ENCODE peak calls at places on chromosomes 13 and 19, in nine cellular contexts. L, H, O, R, G, X, S, B and N are unnamed samples.
A peak's percentile ranks its signal among the peaks of the same experiment; 100 is the strongest.

GRCh38 chr19:28864024-28864503 is 348.9 kb downstream of the UQCRFS1 start:
- DNase-seq in L (no peak), H (no peak), O (no peak), R (no peak), G (no peak), X (no peak), S (no peak), B (no peak), N (no peak)

GRCh38 chr13:80469841-80470378 is 129.0 kb upstream of the SPRY2 start:
- DNase-seq in L (peak; percentile 100), H (no peak), O (no peak), R (no peak), G (no peak), X (peak; percentile 73), S (peak; percentile 31), B (peak; percentile 21), N (no peak)

GRCh38 chr19:42023121-42023942 is 29.3 kb upstream of the ATP1A3 start:
- DNase-seq in L (peak; percentile 9), H (peak; percentile 55), O (peak; percentile 78), R (peak; percentile 14), G (no peak), X (no peak), S (peak; percentile 8), B (no peak), N (peak; percentile 18)

GRCh38 chr19:36049080-36049698 is 4.9 kb downstream of the THAP8 start:
- DNase-seq in L (no peak), H (no peak), O (no peak), R (no peak), G (no peak), X (no peak), S (no peak), B (no peak), N (no peak)

GRCh38 chr13:18992791-18993190 is 188.8 kb downstream of the TUBA3C start:
- DNase-seq in L (no peak), H (no peak), O (no peak), R (no peak), G (no peak), X (no peak), S (no peak), B (no peak), N (no peak)

GRCh38 chr13:45500492-45501174 is 35.9 kb downstream of the COG3 start:
- DNase-seq in L (peak; percentile 94), H (no peak), O (no peak), R (no peak), G (no peak), X (peak; percentile 96), S (peak; percentile 96), B (no peak), N (peak; percentile 14)

GRCh38 chr13:73610799-73611592 is 523.2 kb downstream of the KLF12 start:
- DNase-seq in L (no peak), H (no peak), O (no peak), R (no peak), G (no peak), X (peak; percentile 63), S (no peak), B (no peak), N (no peak)

GRCh38 chr13:106570354-106570822 is 2.5 kb upstream of the ARGLU1 start:
- DNase-seq in L (peak; percentile 51), H (peak; percentile 87), O (peak; percentile 95), R (peak; percentile 18), G (peak; percentile 73), X (peak; percentile 82), S (peak; percentile 61), B (peak; percentile 83), N (no peak)

GRCh38 chr13:109881961-109882558 is 95.7 kb upstream of the IRS2 start:
- DNase-seq in L (no peak), H (no peak), O (no peak), R (no peak), G (no peak), X (no peak), S (no peak), B (no peak), N (no peak)

GRCh38 chr13:109883181-109884180 is 97.1 kb upstream of the IRS2 start:
- DNase-seq in L (no peak), H (no peak), O (no peak), R (no peak), G (no peak), X (no peak), S (no peak), B (no peak), N (no peak)

GRCh38 chr13:109884462-109884861 is 98.1 kb upstream of the IRS2 start:
- DNase-seq in L (no peak), H (no peak), O (no peak), R (no peak), G (no peak), X (no peak), S (no peak), B (no peak), N (no peak)

GRCh38 chr13:109881347-109881725 is 95.0 kb upstream of the IRS2 start:
- DNase-seq in L (no peak), H (no peak), O (no peak), R (no peak), G (no peak), X (no peak), S (no peak), B (no peak), N (no peak)

DNA sequence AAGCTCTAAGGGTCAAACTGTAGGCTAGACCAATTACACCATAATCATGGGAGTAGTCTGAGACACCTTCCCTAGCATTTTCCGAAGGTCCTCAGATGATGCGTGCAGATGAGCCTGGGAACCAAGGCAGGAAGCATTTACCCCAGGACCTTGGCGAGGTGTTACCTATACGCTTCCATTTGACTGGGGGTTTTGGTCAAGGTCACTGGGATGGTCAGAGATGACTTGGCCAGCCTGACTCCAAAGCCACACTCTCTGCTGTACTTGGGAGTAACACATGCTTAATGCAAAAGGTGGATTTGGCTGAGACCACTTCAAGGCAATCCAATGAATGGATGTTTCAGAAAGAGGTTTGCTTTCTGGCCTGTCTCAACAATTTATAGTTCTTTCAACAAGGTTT is 98.9 kb upstream of the IRS2 start:
- DNase-seq in L (no peak), H (no peak), O (no peak), R (no peak), G (no peak), X (no peak), S (no peak), B (no peak), N (no peak)
- H3K4me3 ChIP-seq in L (no peak overlapping the region), H (no peak overlapping the region), O (no peak overlapping the region), R (no peak overlapping the region), G (no peak overlapping the region), X (no peak overlapping the region), S (no peak overlapping the region), B (no peak overlapping the region), N (no peak overlapping the region)

GRCh38 chr19:18271433-18271841 is 2.8 kb downstream of the IQCN start:
- DNase-seq in L (no peak), H (no peak), O (no peak), R (no peak), G (no peak), X (no peak), S (no peak), B (no peak), N (peak; percentile 15)

GRCh38 chr19:18278521-18279265 is 2.7 kb downstream of the JUND start:
- DNase-seq in L (no peak), H (no peak), O (peak; percentile 43), R (no peak), G (no peak), X (no peak), S (no peak), B (no peak), N (no peak)

GRCh38 chr19:18274303-18274775 is at the start of gene IQCN:
- DNase-seq in L (peak; percentile 44), H (no peak), O (peak; percentile 74), R (no peak), G (no peak), X (no peak), S (no peak), B (peak; percentile 69), N (peak; percentile 51)

GRCh38 chr19:18273566-18274302 is 518 bp downstream of the IQCN start:
- DNase-seq in L (no peak), H (no peak), O (no peak), R (no peak), G (no peak), X (no peak), S (no peak), B (no peak), N (no peak)

DNA sequence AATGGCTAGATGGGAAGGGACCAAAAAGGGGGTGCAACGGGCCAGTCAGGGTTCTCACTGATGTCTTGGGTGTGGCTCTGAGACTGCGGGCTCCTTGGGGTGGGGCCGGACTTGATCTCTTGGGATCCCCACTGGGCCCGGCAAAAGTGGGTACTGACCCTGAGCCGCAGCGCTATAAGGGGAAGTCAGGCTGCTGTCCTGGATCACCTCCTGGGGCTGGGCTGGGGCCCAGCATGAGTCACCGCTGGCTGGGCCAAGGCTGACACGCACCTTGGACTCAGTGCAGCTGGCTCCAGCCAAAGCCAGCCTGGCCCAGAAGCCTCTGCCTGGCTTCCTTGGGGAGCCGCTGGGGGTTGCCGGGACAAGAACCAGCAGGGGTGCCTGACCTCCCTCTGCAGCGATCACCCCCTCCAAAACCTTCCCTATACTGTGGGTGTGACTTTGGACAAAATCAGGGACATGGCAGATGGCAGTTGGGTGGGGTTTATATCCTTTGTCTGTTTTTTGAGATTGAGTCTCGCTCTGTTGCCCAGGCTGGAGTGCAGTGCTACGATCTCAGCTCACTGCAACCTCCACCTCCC is 614 bp upstream of the IQCN start:
- DNase-seq in L (peak; percentile 88), H (no peak), O (peak; percentile 37), R (no peak), G (no peak), X (peak; percentile 86), S (peak; percentile 89), B (peak; percentile 90), N (peak; percentile 77)
- H3K4me1 ChIP-seq in L (peaks cover 26% of the 10 kb centered on the region), H (no peaks in the 10 kb centered on the region), O (peaks cover 22% of the 10 kb centered on the region), R (peaks cover 2% of the 10 kb centered on the region), G (peaks cover 9% of the 10 kb centered on the region), X (peaks cover 33% of the 10 kb centered on the region), S (peaks cover 20% of the 10 kb centered on the region), B (peaks cover 31% of the 10 kb centered on the region), N (peaks cover 40% of the 10 kb centered on the region)

DNA sequence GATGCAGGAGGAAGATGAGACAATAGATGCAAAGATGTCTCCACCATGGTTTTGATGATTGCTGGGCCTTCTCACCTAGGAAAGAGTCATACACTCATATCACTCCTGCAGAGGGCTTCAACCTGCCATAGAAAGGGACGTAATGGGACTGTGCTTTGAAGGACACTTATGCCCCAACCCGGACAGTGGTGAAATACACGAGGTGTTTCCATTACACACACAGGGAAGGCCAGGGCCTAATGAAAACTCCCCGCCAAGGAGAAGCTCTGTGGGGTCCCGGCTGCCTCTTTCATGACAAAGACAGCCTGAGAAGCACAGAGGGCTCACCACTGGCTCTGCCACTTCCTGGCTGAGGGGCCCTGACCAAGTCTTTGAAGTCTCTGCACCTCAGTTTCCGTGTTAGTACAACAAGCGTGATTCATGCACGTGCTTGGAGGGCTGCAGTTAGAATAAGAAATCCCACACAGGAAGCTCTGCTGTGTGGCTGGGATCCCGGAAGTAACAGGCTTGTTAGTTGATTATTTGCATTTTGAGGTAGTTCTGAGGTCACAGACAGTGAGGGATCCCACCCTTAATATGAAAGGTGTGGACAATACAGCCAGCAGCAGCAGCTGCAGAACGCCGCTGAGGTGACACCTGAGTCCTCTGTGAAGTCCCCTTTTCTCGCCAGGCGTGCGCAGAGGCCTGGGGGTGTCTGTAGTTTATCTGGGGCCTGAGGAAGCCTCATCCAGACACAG is 61.8 kb upstream of the ATP12A start:
- DNase-seq in L (no peak), H (no peak), O (no peak), R (no peak), G (no peak), X (no peak), S (no peak), B (no peak), N (no peak)
- H2AFZ ChIP-seq in L (no peak overlapping the region), H (peak overlapping the region; percentile 34), O (peak overlapping the region; percentile 90), R (no peak overlapping the region), G (peak overlapping the region; percentile 3), X (no peak overlapping the region), S (peak overlapping the region; percentile 8), B (peak overlapping the region; percentile 21), N (no peak overlapping the region)

GRCh38 chr13:21219044-21219381 is 42.6 kb downstream of the MRPL57 start:
- DNase-seq in L (no peak), H (no peak), O (no peak), R (no peak), G (no peak), X (no peak), S (no peak), B (no peak), N (no peak)

GRCh38 chr13:21212138-21212775 is 35.8 kb downstream of the MRPL57 start:
- DNase-seq in L (no peak), H (no peak), O (no peak), R (no peak), G (no peak), X (no peak), S (no peak), B (no peak), N (no peak)

GRCh38 chr13:21221268-21221667 is 44.8 kb downstream of the MRPL57 start:
- DNase-seq in L (no peak), H (no peak), O (no peak), R (no peak), G (no peak), X (no peak), S (no peak), B (no peak), N (no peak)

GRCh38 chr13:21218351-21219043 is 42.0 kb downstream of the MRPL57 start:
- DNase-seq in L (no peak), H (no peak), O (no peak), R (peak; percentile 89), G (no peak), X (no peak), S (no peak), B (no peak), N (no peak)

GRCh38 chr13:21216332-21216731 is 39.9 kb downstream of the MRPL57 start:
- DNase-seq in L (no peak), H (peak; percentile 12), O (peak; percentile 24), R (no peak), G (no peak), X (no peak), S (no peak), B (no peak), N (no peak)
- H3K4me3 ChIP-seq in L (no peak overlapping the region), H (no peak overlapping the region), O (no peak overlapping the region), R (no peak overlapping the region), G (no peak overlapping the region), X (peak overlapping the region; percentile 7), S (peak overlapping the region; percentile 15), B (no peak overlapping the region), N (no peak overlapping the region)